ENCODE peak calls at places on chromosomes 3 and 15, in six cellular contexts. Q, V, L, E, J and I are unnamed samples.
A peak's percentile ranks its signal among the peaks of the same experiment; 100 is the strongest.

GRCh38 chr3:29426302-29427226 is 145.7 kb downstream of the RBMS3 start:
- DNase-seq in V (no peak), J (no peak), L (no peak), E (no peak), Q (no peak), I (no peak)

GRCh38 chr3:58801541-58801940 is 135.0 kb upstream of the FAM3D start:
- DNase-seq in L (no peak), J (no peak), Q (no peak), V (no peak), E (no peak), I (no peak)

GRCh38 chr3:36366308-36366707 is 14.0 kb upstream of the STAC start:
- DNase-seq in L (no peak), E (no peak), V (no peak), Q (no peak), J (no peak), I (no peak)

GRCh38 chr3:37703633-37704032 is 158.0 kb upstream of the CTDSPL start:
- DNase-seq in L (no peak), V (peak; percentile 82), J (no peak), Q (no peak), E (no peak), I (no peak)

GRCh38 chr3:36393563-36393962 is 13.3 kb downstream of the STAC start:
- DNase-seq in J (no peak), L (no peak), E (no peak), V (no peak), Q (no peak), I (no peak)

GRCh38 chr3:30934208-30934550 is 39.7 kb upstream of the GADL1 start:
- DNase-seq in J (no peak), V (peak; percentile 15), L (no peak), Q (no peak), E (no peak), I (no peak)

GRCh38 chr3:1087066-1087555 is 5.7 kb upstream of the CNTN6 start:
- DNase-seq in V (peak; percentile 84), Q (peak; percentile 53), L (peak; percentile 62), J (no peak), E (no peak), I (no peak)

GRCh38 chr3:60399861-60400845 is 851.1 kb downstream of the FHIT start:
- DNase-seq in J (no peak), E (no peak), V (peak; percentile 54), Q (no peak), L (no peak), I (no peak)

GRCh38 chr15:72358532-72359180 is 17.2 kb downstream of the HEXA start:
- DNase-seq in Q (peak; percentile 86), J (no peak), V (peak; percentile 70), L (peak; percentile 36), E (peak; percentile 9), I (no peak)

GRCh38 chr15:77032647-77033416 is 37.9 kb downstream of the PSTPIP1 start:
- DNase-seq in J (no peak), L (no peak), V (no peak), E (no peak), Q (peak; percentile 46), I (no peak)

GRCh38 chr15:47887181-47887580 is 169.9 kb downstream of the SEMA6D start:
- DNase-seq in Q (no peak), L (no peak), E (no peak), J (no peak), V (no peak), I (no peak)

GRCh38 chr3:100710355-100711198 is 1.3 kb downstream of the TFG start:
- DNase-seq in E (no peak), L (no peak), J (peak; percentile 66), Q (no peak), V (peak; percentile 56), I (no peak)

GRCh38 chr3:9183811-9184463 is 65.5 kb downstream of the SRGAP3 start:
- DNase-seq in Q (no peak), V (no peak), E (peak; percentile 49), J (no peak), L (no peak), I (peak; percentile 77)

GRCh38 chr15:71545223-71545760 is 265.1 kb upstream of the NR2E3 start:
- DNase-seq in Q (no peak), E (no peak), V (no peak), L (no peak), J (no peak), I (no peak)

GRCh38 chr15:39462691-39463090 is 118.2 kb upstream of the THBS1 start:
- DNase-seq in V (peak; percentile 59), L (no peak), Q (no peak), E (no peak), J (no peak), I (no peak)

GRCh38 chr3:46114324-46114988 is 87.2 kb upstream of the XCR1 start:
- DNase-seq in E (no peak), J (no peak), Q (no peak), L (no peak), V (peak; percentile 81), I (no peak)

GRCh38 chr3:69200384-69201068 is 78.1 kb upstream of the LMOD3 start:
- DNase-seq in J (peak; percentile 38), V (peak; percentile 62), Q (peak; percentile 55), E (no peak), L (no peak), I (peak; percentile 26)

GRCh38 chr3:127889976-127890650 is 24.9 kb upstream of the KBTBD12 start:
- DNase-seq in V (no peak), Q (no peak), L (no peak), E (no peak), J (no peak), I (no peak)